ENCODE peak calls at places on chromosome 3, in nine cellular contexts. B is CD8-positive, alpha-beta T cell; M is left ventricle myocardium inferior; T is A673; A is substantia nigra; C is Peyer's patch; X is naive thymus-derived CD4-positive, alpha-beta T cell; P is lower lobe of right lung; S is adrenal gland. K is an unnamed sample.

GRCh38 chr3:169657351-169658124 is 6.0 kb downstream of the MECOM start:
- DNase-seq in B (no peak), C (no peak), P (no peak), S (no peak), T (no peak), M (no peak), X (no peak), A (no peak), K (peak)

GRCh38 chr3:108488631-108489030 is 21.8 kb downstream of the MYH15 start:
- DNase-seq in M (no peak), P (no peak), X (no peak), T (no peak), S (no peak), B (no peak), C (no peak), A (no peak), K (no peak)

GRCh38 chr3:179450321-179450720 is 949 bp downstream of the GNB4 start:
- DNase-seq in M (no peak), S (no peak), P (no peak), T (peak), X (no peak), C (no peak), A (no peak), B (no peak), K (no peak)

GRCh38 chr3:126112531-126113237 is 28.8 kb upstream of the SLC41A3 start:
- DNase-seq in X (no peak), S (peak), M (no peak), C (peak), B (no peak), T (no peak), A (no peak), P (no peak), K (peak)

GRCh38 chr3:126321490-126321889 is 35.7 kb downstream of the KLF15 start:
- DNase-seq in X (no peak), P (no peak), M (no peak), A (no peak), C (no peak), B (no peak), T (no peak), S (no peak), K (no peak)

GRCh38 chr3:80771085-80771484 is 990.4 kb downstream of the GBE1 start:
- DNase-seq in M (no peak), B (no peak), T (peak), S (peak), X (no peak), C (no peak), A (no peak), P (no peak), K (no peak)

GRCh38 chr3:113783463-113783862 is 36.6 kb downstream of the ATP6V1A start:
- DNase-seq in C (no peak), S (no peak), T (peak), A (no peak), M (no peak), B (no peak), X (no peak), P (no peak), K (no peak)

GRCh38 chr3:99108508-99108907 is 207.0 kb upstream of the DCBLD2 start:
- DNase-seq in M (no peak), X (no peak), C (no peak), T (peak), B (no peak), S (peak), P (no peak), A (no peak), K (no peak)

GRCh38 chr3:52195823-52196331 is 2.1 kb upstream of the ALAS1 start:
- DNase-seq in A (no peak), S (peak), T (no peak), B (no peak), M (peak), X (no peak), P (peak), C (peak), K (no peak)

GRCh38 chr3:17431004-17431403 is 311.4 kb downstream of the TBC1D5 start:
- DNase-seq in A (no peak), B (no peak), X (no peak), S (no peak), C (no peak), P (no peak), M (no peak), T (peak), K (no peak)

GRCh38 chr3:72031581-72031980 is 246.6 kb upstream of the PROK2 start:
- DNase-seq in X (no peak), A (no peak), P (peak), M (peak), B (no peak), S (peak), T (no peak), C (no peak), K (no peak)

GRCh38 chr3:160986060-160986459 is 119.1 kb downstream of the B3GALNT1 start:
- DNase-seq in C (no peak), P (no peak), S (no peak), A (no peak), T (no peak), X (no peak), M (no peak), B (no peak), K (no peak)

GRCh38 chr3:12598890-12599289 is 42.0 kb downstream of the MKRN2 start:
- DNase-seq in T (no peak), X (no peak), A (no peak), C (no peak), B (no peak), M (no peak), S (no peak), P (no peak), K (no peak)

GRCh38 chr3:127803619-127804018 is 18.7 kb downstream of the MGLL start:
- DNase-seq in M (no peak), P (no peak), X (no peak), A (no peak), S (peak), C (no peak), T (no peak), B (no peak), K (no peak)

GRCh38 chr3:10286596-10287295 is 6.0 kb downstream of the GHRL start:
- DNase-seq in B (no peak), S (peak), T (peak), X (peak), M (no peak), P (no peak), C (no peak), A (no peak), K (no peak)

GRCh38 chr3:115693868-115694267 is 70.6 kb downstream of the GAP43 start:
- DNase-seq in X (no peak), M (no peak), P (no peak), B (no peak), T (no peak), C (no peak), A (no peak), S (no peak), K (no peak)

GRCh38 chr3:26921054-26921453 is 298.5 kb downstream of the LRRC3B start:
- DNase-seq in C (no peak), X (no peak), P (no peak), A (no peak), M (no peak), S (no peak), B (no peak), T (peak), K (no peak)

GRCh38 chr3:142866841-142867631 is 21.8 kb downstream of the PCOLCE2 start:
- DNase-seq in X (no peak), C (no peak), M (no peak), B (no peak), S (no peak), T (peak), P (no peak), A (no peak), K (peak)

GRCh38 chr3:152707314-152707713 is 127.6 kb upstream of the P2RY1 start:
- DNase-seq in B (no peak), A (no peak), P (no peak), C (no peak), S (no peak), T (no peak), M (no peak), X (no peak), K (no peak)

GRCh38 chr3:133547432-133548041 is 25.9 kb upstream of the CDV3 start:
- DNase-seq in T (no peak), B (no peak), P (peak), M (peak), A (no peak), C (no peak), X (no peak), S (no peak), K (peak)

GRCh38 chr3:38003817-38004414 is 13.3 kb downstream of the VILL start:
- DNase-seq in X (no peak), M (peak), T (no peak), B (no peak), P (no peak), A (no peak), C (peak), S (no peak), K (no peak)

GRCh38 chr3:195001961-195002861 is 268.7 kb downstream of the XXYLT1 start:
- DNase-seq in P (peak), A (no peak), T (peak), B (no peak), C (peak), M (peak), S (peak), X (no peak), K (peak)

GRCh38 chr3:46061108-46061507 is 33.8 kb upstream of the XCR1 start:
- DNase-seq in S (no peak), X (no peak), C (no peak), A (no peak), T (no peak), M (no peak), B (no peak), P (no peak), K (no peak)

GRCh38 chr3:30864158-30864557 is 30.3 kb downstream of the GADL1 start:
- DNase-seq in M (no peak), S (no peak), T (no peak), X (no peak), C (no peak), B (no peak), P (no peak), A (no peak), K (no peak)

GRCh38 chr3:36701903-36702374 is 62.4 kb downstream of the DCLK3 start:
- DNase-seq in X (no peak), B (no peak), S (no peak), M (no peak), A (no peak), T (peak), C (no peak), P (no peak), K (no peak)

GRCh38 chr3:177538064-177538742 is 340.9 kb upstream of the TBL1XR1 start:
- DNase-seq in X (no peak), S (peak), P (no peak), B (no peak), C (no peak), M (peak), T (no peak), A (no peak), K (no peak)

GRCh38 chr3:78941587-78941986 is 826.2 kb downstream of the ROBO1 start:
- DNase-seq in A (no peak), X (no peak), M (no peak), C (no peak), T (no peak), P (no peak), S (no peak), B (no peak), K (no peak)

GRCh38 chr3:65828706-65829105 is 210.0 kb downstream of the MAGI1 start:
- DNase-seq in S (no peak), P (no peak), X (no peak), T (no peak), C (no peak), M (no peak), A (no peak), B (no peak), K (no peak)

GRCh38 chr3:12948371-12948770 is 107.0 kb upstream of the RPL32 start:
- DNase-seq in C (no peak), S (no peak), A (no peak), T (no peak), P (no peak), B (no peak), M (no peak), X (no peak), K (no peak)

GRCh38 chr3:37862219-37862711 is 585 bp downstream of the CTDSPL start:
- DNase-seq in A (no peak), B (no peak), S (peak), C (peak), T (peak), P (peak), X (peak), M (peak), K (peak)

GRCh38 chr3:151322549-151322948 is 5.9 kb upstream of the GPR87 start:
- DNase-seq in T (no peak), M (no peak), A (no peak), S (no peak), P (no peak), X (no peak), C (no peak), B (no peak), K (no peak)

GRCh38 chr3:190666801-190667200 is 152.9 kb downstream of the IL1RAP start:
- DNase-seq in X (no peak), T (no peak), S (no peak), A (no peak), P (no peak), C (no peak), B (no peak), M (no peak), K (no peak)

GRCh38 chr3:52983336-52983807 is 62.5 kb downstream of the SFMBT1 start:
- DNase-seq in M (no peak), P (no peak), S (no peak), A (no peak), T (no peak), C (no peak), B (peak), X (peak), K (no peak)

DNA sequence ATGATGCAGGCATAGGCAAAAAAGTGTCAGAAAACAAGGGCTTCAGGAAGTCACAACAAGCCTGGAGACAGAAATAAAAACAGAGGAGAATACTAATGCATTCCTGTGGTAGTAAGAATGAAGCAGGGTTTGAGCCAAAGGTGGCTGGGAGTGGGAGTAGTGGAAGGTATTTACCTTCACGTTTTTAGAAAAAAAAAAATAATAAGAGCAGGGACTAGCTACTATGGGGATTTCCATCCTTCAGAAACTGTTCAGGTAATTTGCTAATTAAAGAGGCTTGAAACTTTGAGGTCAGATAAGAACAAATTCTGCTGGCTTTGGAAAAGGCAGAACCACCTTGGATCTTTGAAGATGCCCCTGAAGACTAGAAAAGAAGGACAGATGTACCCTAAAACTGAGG is 18.5 kb downstream of the ILDR1 start:
- DNase-seq in P (no peak), S (no peak), T (no peak), M (no peak), A (no peak), X (no peak), B (no peak), C (no peak), K (no peak)
- H3K27ac ChIP-seq in P (no peak), S (no peak), T (no peak), M (no peak), A (no peak), X (no peak), B (no peak), C (peak), K (no peak)

GRCh38 chr3:62246985-62247384 is 126.4 kb downstream of the FEZF2 start:
- DNase-seq in T (no peak), M (no peak), A (no peak), C (no peak), X (no peak), B (no peak), S (no peak), P (no peak), K (no peak)
- H3K27ac ChIP-seq in T (no peak), M (no peak), A (no peak), C (no peak), X (no peak), B (no peak), S (no peak), P (no peak), K (no peak)

DNA sequence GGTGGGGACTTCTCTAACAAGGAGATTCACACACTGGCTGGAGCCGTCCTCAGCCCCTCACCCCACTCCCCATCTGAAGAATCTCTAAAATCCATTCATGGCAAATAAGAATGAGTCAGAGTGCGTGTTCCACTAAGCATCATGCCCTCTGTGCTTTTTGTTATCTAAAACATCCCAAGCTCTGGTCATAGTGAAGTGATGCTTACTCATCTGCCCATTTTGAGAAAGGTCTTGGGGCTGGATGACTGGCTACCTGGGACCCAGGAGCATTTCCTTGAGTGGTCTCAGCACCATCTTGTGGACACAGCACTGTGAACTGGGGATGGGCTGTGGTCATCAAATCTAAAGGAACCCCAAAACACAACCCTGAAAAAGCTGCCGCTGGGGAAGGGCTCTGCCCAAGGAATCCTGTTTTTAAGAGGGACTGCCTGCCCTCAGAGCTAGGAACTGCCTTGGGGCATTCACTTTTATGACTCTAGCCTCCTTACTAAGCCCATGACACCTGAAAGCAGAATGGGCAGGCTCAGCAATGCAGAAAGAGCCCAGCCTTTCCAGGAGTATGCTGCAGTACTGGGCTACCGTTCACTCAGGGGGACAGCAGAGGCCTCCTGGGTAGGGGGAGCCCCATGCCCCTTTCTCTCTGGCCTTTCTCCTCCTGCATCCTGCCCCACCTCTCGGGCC is 53.5 kb downstream of the ZBTB38 start:
- DNase-seq in S (no peak), C (no peak), X (no peak), A (no peak), P (no peak), M (no peak), B (no peak), T (no peak), K (no peak)
- H3K27ac ChIP-seq in S (peak), C (no peak), X (no peak), A (no peak), P (peak), M (peak), B (no peak), T (no peak), K (peak)

GRCh38 chr3:172582712-172583111 is 59.5 kb upstream of the TNFSF10 start:
- DNase-seq in C (no peak), X (no peak), S (no peak), P (no peak), M (no peak), T (no peak), B (no peak), A (no peak), K (no peak)

GRCh38 chr3:172591171-172591605 is 68.0 kb upstream of the TNFSF10 start:
- DNase-seq in S (no peak), C (no peak), B (no peak), M (no peak), X (no peak), T (no peak), P (no peak), A (no peak), K (no peak)

GRCh38 chr3:172586447-172586846 is 63.2 kb upstream of the TNFSF10 start:
- DNase-seq in M (no peak), P (no peak), C (no peak), A (no peak), X (no peak), S (no peak), B (no peak), T (no peak), K (no peak)

GRCh38 chr3:172581757-172582166 is 58.5 kb upstream of the TNFSF10 start:
- DNase-seq in B (no peak), T (no peak), M (no peak), C (no peak), S (no peak), P (no peak), X (no peak), A (no peak), K (no peak)

GRCh38 chr3:172585954-172586353 is 62.7 kb upstream of the TNFSF10 start:
- DNase-seq in T (no peak), B (no peak), P (no peak), M (no peak), C (no peak), S (no peak), A (no peak), X (no peak), K (no peak)
- H3K27ac ChIP-seq in T (no peak), B (no peak), P (peak), M (peak), C (no peak), S (peak), A (no peak), X (no peak), K (no peak)

GRCh38 chr3:124768812-124769211 is 38.6 kb downstream of the UMPS start:
- DNase-seq in S (no peak), C (no peak), A (no peak), B (no peak), M (no peak), T (peak), P (no peak), X (no peak), K (no peak)

GRCh38 chr3:124767691-124768090 is 37.4 kb downstream of the UMPS start:
- DNase-seq in P (no peak), T (no peak), X (no peak), M (no peak), C (no peak), B (no peak), A (no peak), S (no peak), K (no peak)

GRCh38 chr3:124770341-124771082 is 40.3 kb downstream of the UMPS start:
- DNase-seq in C (no peak), X (no peak), S (no peak), M (peak), B (no peak), P (no peak), A (no peak), T (peak), K (no peak)

GRCh38 chr3:124771083-124771445 is 40.8 kb downstream of the UMPS start:
- DNase-seq in S (no peak), B (no peak), A (no peak), M (no peak), X (no peak), T (no peak), P (no peak), C (no peak), K (no peak)

GRCh38 chr3:124769462-124769861 is 39.2 kb downstream of the UMPS start:
- DNase-seq in B (no peak), X (no peak), M (no peak), P (no peak), C (no peak), T (no peak), S (no peak), A (no peak), K (no peak)
- H3K27ac ChIP-seq in B (no peak), X (no peak), M (no peak), P (no peak), C (no peak), T (no peak), S (no peak), A (no peak), K (no peak)

GRCh38 chr3:121995190-121996137 is 26.6 kb downstream of the ILDR1 start:
- DNase-seq in B (no peak), P (peak), M (peak), A (no peak), C (peak), T (peak), X (peak), S (peak), K (peak)
- H3K27ac ChIP-seq in B (no peak), P (peak), M (peak), A (peak), C (peak), T (no peak), X (no peak), S (peak), K (peak)

GRCh38 chr3:149643482-149643798 is 14.4 kb downstream of the WWTR1 start:
- DNase-seq in X (no peak), T (no peak), A (no peak), M (no peak), B (no peak), C (no peak), S (no peak), P (no peak), K (no peak)
- H3K27ac ChIP-seq in X (no peak), T (peak), A (no peak), M (peak), B (no peak), C (no peak), S (peak), P (no peak), K (peak)

DNA sequence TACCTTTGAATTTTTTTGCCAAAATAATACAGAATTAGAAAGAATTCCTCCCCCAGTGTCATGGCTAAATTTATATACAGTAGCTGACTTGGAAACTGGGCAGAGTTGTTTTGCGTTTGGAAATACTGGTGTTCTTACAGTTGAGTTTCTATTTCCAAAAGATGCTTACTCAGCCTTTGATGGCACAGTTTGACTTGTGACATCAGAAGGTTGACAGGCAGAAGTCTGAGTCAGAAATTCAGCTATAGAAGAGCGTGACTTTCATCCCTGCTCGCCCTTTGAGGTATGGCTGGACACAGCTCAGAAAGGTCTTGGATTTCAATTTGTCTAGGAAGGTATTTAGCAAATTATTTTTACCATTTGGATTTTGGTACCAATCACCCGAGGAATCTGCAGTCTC is 175.8 kb downstream of the VGLL4 start:
- DNase-seq in T (no peak), P (no peak), M (no peak), X (no peak), B (no peak), A (no peak), C (no peak), S (no peak), K (no peak)
- H3K27ac ChIP-seq in T (no peak), P (no peak), M (no peak), X (no peak), B (no peak), A (no peak), C (no peak), S (no peak), K (no peak)

GRCh38 chr3:197392961-197393360 is 94.5 kb upstream of the DLG1 start:
- DNase-seq in C (no peak), P (no peak), B (no peak), X (no peak), T (no peak), M (no peak), S (no peak), A (no peak), K (no peak)
- H3K27ac ChIP-seq in C (no peak), P (no peak), B (no peak), X (no peak), T (no peak), M (no peak), S (no peak), A (no peak), K (no peak)